ENCODE peak calls at places on chromosome 15, in five cellular contexts. H is RCC 7860, T is AG08395, Z is GM23338, M is ecto neural progenitor cell. P is an unnamed sample.

GRCh38 chr15:63061971-63062370 is 19.4 kb downstream of the TPM1 start:
- DNase-seq in H (peak), Z (no peak), T (no peak), M (no peak), P (peak)

GRCh38 chr15:68709826-68710225 is 110.9 kb downstream of the ANP32A start:
- DNase-seq in H (no peak), Z (no peak), T (no peak), M (no peak), P (no peak)

GRCh38 chr15:60721706-60722105 is 242.8 kb upstream of the ICE2 start:
- DNase-seq in Z (no peak), M (no peak), T (peak), H (no peak), P (peak)

GRCh38 chr15:80343610-80344009 is 60.6 kb upstream of the ARNT2 start:
- DNase-seq in M (no peak), H (no peak), T (no peak), Z (no peak), P (peak)

GRCh38 chr15:62603757-62604156 is 438.7 kb upstream of the C2CD4B start:
- DNase-seq in T (peak), Z (no peak), H (no peak), M (no peak), P (peak)

GRCh38 chr15:88697276-88697675 is 58.5 kb downstream of the ISG20 start:
- DNase-seq in H (no peak), M (no peak), T (no peak), Z (no peak), P (no peak)

GRCh38 chr15:51244366-51244977 is 93.9 kb downstream of the CYP19A1 start:
- DNase-seq in H (no peak), M (no peak), Z (no peak), T (no peak), P (peak)

GRCh38 chr15:68431792-68432401 is at the start of gene ITGA11:
- DNase-seq in H (no peak), M (peak), Z (peak), T (peak), P (peak)

GRCh38 chr15:57160823-57161560 is 215.3 kb upstream of the CGNL1 start:
- DNase-seq in H (peak), M (no peak), Z (no peak), T (peak), P (peak)